ENCODE peak calls at places on chromosomes 7 and 10, in eight cellular contexts. One of them, this sample, is unnamed.

GRCh38 chr7:129169705-129170319 is 18.6 kb upstream of the SMO start:
- DNase-seq in activated T-helper 9 cell treated with anti-CD3 and anti-CD28 coated beads, Interleukin-2, amount 50 U/mL, for 16 hours: no peak
- DNase-seq in iPS-NIHi11: no peak
- DNase-seq in nephron progenitor cell: no peak
- DNase-seq in EL: no peak
- DNase-seq in pancreas: no peak
- DNase-seq in amygdala: no peak
- DNase-seq in LHCN-M2: no peak
- DNase-seq in this sample: peak; percentile 69

GRCh38 chr7:133054167-133054840 is 27.6 kb downstream of the CHCHD3 start:
- DNase-seq in LHCN-M2: no peak
- DNase-seq in nephron progenitor cell: no peak
- DNase-seq in activated T-helper 9 cell treated with anti-CD3 and anti-CD28 coated beads, Interleukin-2, amount 50 U/mL, for 16 hours: no peak
- DNase-seq in iPS-NIHi11: no peak
- DNase-seq in EL: peak; percentile 40
- DNase-seq in amygdala: no peak
- DNase-seq in pancreas: no peak
- DNase-seq in this sample: no peak

GRCh38 chr10:100183482-100183881 is 2.3 kb downstream of the ERLIN1 start:
- DNase-seq in activated T-helper 9 cell treated with anti-CD3 and anti-CD28 coated beads, Interleukin-2, amount 50 U/mL, for 16 hours: no peak
- DNase-seq in pancreas: no peak
- DNase-seq in nephron progenitor cell: no peak
- DNase-seq in amygdala: no peak
- DNase-seq in EL: no peak
- DNase-seq in iPS-NIHi11: no peak
- DNase-seq in LHCN-M2: peak; percentile 2
- DNase-seq in this sample: no peak

GRCh38 chr10:12699258-12699700 is 302.2 kb downstream of the CCDC3 start:
- DNase-seq in nephron progenitor cell: no peak
- DNase-seq in LHCN-M2: no peak
- DNase-seq in iPS-NIHi11: no peak
- DNase-seq in EL: no peak
- DNase-seq in amygdala: no peak
- DNase-seq in pancreas: no peak
- DNase-seq in activated T-helper 9 cell treated with anti-CD3 and anti-CD28 coated beads, Interleukin-2, amount 50 U/mL, for 16 hours: no peak
- DNase-seq in this sample: no peak

GRCh38 chr10:325282-325681 is 190.0 kb downstream of the ZMYND11 start:
- DNase-seq in amygdala: no peak
- DNase-seq in pancreas: no peak
- DNase-seq in iPS-NIHi11: no peak
- DNase-seq in activated T-helper 9 cell treated with anti-CD3 and anti-CD28 coated beads, Interleukin-2, amount 50 U/mL, for 16 hours: no peak
- DNase-seq in EL: no peak
- DNase-seq in nephron progenitor cell: no peak
- DNase-seq in LHCN-M2: no peak
- DNase-seq in this sample: no peak

GRCh38 chr7:94834359-94834758 is 73.0 kb upstream of the PPP1R9A start:
- DNase-seq in iPS-NIHi11: no peak
- DNase-seq in pancreas: no peak
- DNase-seq in nephron progenitor cell: no peak
- DNase-seq in EL: no peak
- DNase-seq in activated T-helper 9 cell treated with anti-CD3 and anti-CD28 coated beads, Interleukin-2, amount 50 U/mL, for 16 hours: no peak
- DNase-seq in LHCN-M2: no peak
- DNase-seq in amygdala: no peak
- DNase-seq in this sample: no peak

GRCh38 chr10:86931872-86932271 is 25.5 kb downstream of the MMRN2 start:
- DNase-seq in amygdala: no peak
- DNase-seq in EL: no peak
- DNase-seq in LHCN-M2: peak; percentile 15
- DNase-seq in iPS-NIHi11: no peak
- DNase-seq in pancreas: no peak
- DNase-seq in nephron progenitor cell: no peak
- DNase-seq in activated T-helper 9 cell treated with anti-CD3 and anti-CD28 coated beads, Interleukin-2, amount 50 U/mL, for 16 hours: no peak
- DNase-seq in this sample: no peak

GRCh38 chr7:116210345-116211005 is at the start of gene TES:
- DNase-seq in EL: peak; percentile 55
- DNase-seq in LHCN-M2: no peak
- DNase-seq in pancreas: peak; percentile 86
- DNase-seq in amygdala: no peak
- DNase-seq in activated T-helper 9 cell treated with anti-CD3 and anti-CD28 coated beads, Interleukin-2, amount 50 U/mL, for 16 hours: peak; percentile 60
- DNase-seq in nephron progenitor cell: peak; percentile 80
- DNase-seq in iPS-NIHi11: peak; percentile 95
- DNase-seq in this sample: peak; percentile 92

GRCh38 chr7:67955061-67955460 is 958.4 kb downstream of the TYW1 start:
- DNase-seq in pancreas: no peak
- DNase-seq in iPS-NIHi11: peak; percentile 5
- DNase-seq in activated T-helper 9 cell treated with anti-CD3 and anti-CD28 coated beads, Interleukin-2, amount 50 U/mL, for 16 hours: no peak
- DNase-seq in amygdala: no peak
- DNase-seq in EL: no peak
- DNase-seq in nephron progenitor cell: no peak
- DNase-seq in LHCN-M2: no peak
- DNase-seq in this sample: no peak

GRCh38 chr7:139873593-139874374 is 44.7 kb downstream of the TBXAS1 start:
- DNase-seq in EL: no peak
- DNase-seq in pancreas: no peak
- DNase-seq in amygdala: no peak
- DNase-seq in iPS-NIHi11: no peak
- DNase-seq in LHCN-M2: no peak
- DNase-seq in activated T-helper 9 cell treated with anti-CD3 and anti-CD28 coated beads, Interleukin-2, amount 50 U/mL, for 16 hours: no peak
- DNase-seq in nephron progenitor cell: no peak
- DNase-seq in this sample: no peak

GRCh38 chr7:69115788-69116187 is 482.5 kb upstream of the AUTS2 start:
- DNase-seq in pancreas: no peak
- DNase-seq in nephron progenitor cell: no peak
- DNase-seq in amygdala: no peak
- DNase-seq in EL: no peak
- DNase-seq in iPS-NIHi11: peak; percentile 28
- DNase-seq in activated T-helper 9 cell treated with anti-CD3 and anti-CD28 coated beads, Interleukin-2, amount 50 U/mL, for 16 hours: no peak
- DNase-seq in LHCN-M2: no peak
- DNase-seq in this sample: peak; percentile 49

This sample was measured in mesendoderm.